ENCODE peak calls at places on chromosome 3, in ten cellular contexts. G is A172; Q is stimulated activated CD4-positive, alpha-beta T cell treated with anti-CD3 and anti-CD28 coated beads, Interleukin-1b, Interleukin-23, amount 100 ng/mL, for 24 hours; E is cardiac muscle cell; K is foreskin fibroblast; H is AG08395; N is CD4-positive, CD25-positive, alpha-beta regulatory T cell; V is HFFc6; S is brain microvascular endothelial cell; O is stomach. L is an unnamed sample.

GRCh38 chr3:182725372-182726251 is 67.7 kb upstream of the ATP11B start:
- DNase-seq in H (peak), S (no peak), E (peak), G (no peak), V (no peak), N (no peak), K (peak), Q (no peak), O (peak), L (peak)

GRCh38 chr3:153350420-153350819 is 188.4 kb downstream of the RAP2B start:
- DNase-seq in N (no peak), K (peak), G (peak), V (peak), S (peak), O (no peak), E (peak), Q (no peak), H (peak), L (no peak)

GRCh38 chr3:40913192-40913591 is 286.1 kb upstream of the CTNNB1 start:
- DNase-seq in N (no peak), S (no peak), E (no peak), G (no peak), H (no peak), Q (no peak), O (no peak), K (no peak), V (no peak), L (no peak)

GRCh38 chr3:148513066-148513671 is 184.5 kb upstream of the AGTR1 start:
- DNase-seq in N (no peak), O (no peak), S (no peak), V (peak), E (peak), H (no peak), K (peak), G (no peak), Q (no peak), L (no peak)

GRCh38 chr3:22980346-22980745 is 222.8 kb upstream of the UBE2E2 start:
- DNase-seq in E (peak), V (peak), G (peak), N (no peak), Q (no peak), H (no peak), K (peak), O (no peak), S (peak), L (no peak)

GRCh38 chr3:133986302-133986701 is 43.4 kb downstream of the SLCO2A1 start:
- DNase-seq in O (no peak), S (no peak), K (no peak), G (no peak), Q (no peak), E (no peak), N (no peak), H (no peak), V (no peak), L (no peak)

GRCh38 chr3:138862924-138863775 is 28.4 kb upstream of the PIK3CB start:
- DNase-seq in H (peak), S (peak), Q (no peak), E (peak), N (no peak), V (peak), K (peak), O (peak), G (peak), L (peak)

GRCh38 chr3:84601303-84601702 is 357.5 kb upstream of the CADM2 start:
- DNase-seq in Q (no peak), N (no peak), K (no peak), S (no peak), H (no peak), V (no peak), G (peak), E (no peak), O (no peak), L (peak)

GRCh38 chr3:41117398-41117870 is 81.9 kb upstream of the CTNNB1 start:
- DNase-seq in S (peak), G (peak), K (peak), H (peak), V (peak), O (peak), N (peak), E (peak), Q (peak), L (peak)

GRCh38 chr3:112811150-112811884 is 35.3 kb downstream of the CD200R1L start:
- DNase-seq in H (peak), E (peak), K (peak), O (no peak), G (peak), V (peak), S (peak), N (no peak), Q (no peak), L (no peak)

GRCh38 chr3:81502251-81502650 is 259.2 kb downstream of the GBE1 start:
- DNase-seq in S (no peak), E (peak), Q (no peak), O (no peak), G (no peak), H (no peak), K (no peak), N (no peak), V (no peak), L (no peak)

GRCh38 chr3:155037508-155038202 is 42.5 kb upstream of the MME start:
- DNase-seq in K (no peak), H (no peak), E (no peak), Q (no peak), G (no peak), S (no peak), O (no peak), V (no peak), N (no peak), L (no peak)

GRCh38 chr3:78970656-78971055 is 797.1 kb downstream of the ROBO1 start:
- DNase-seq in S (no peak), K (no peak), V (no peak), N (no peak), H (no peak), Q (no peak), O (no peak), E (no peak), G (no peak), L (no peak)

GRCh38 chr3:24332092-24332491 is 162.6 kb downstream of the THRB start:
- DNase-seq in N (no peak), H (no peak), G (no peak), Q (no peak), O (no peak), S (no peak), E (no peak), V (no peak), K (no peak), L (no peak)

GRCh38 chr3:10883478-10884234 is 67.6 kb downstream of the SLC6A11 start:
- DNase-seq in Q (peak), H (no peak), O (no peak), S (peak), N (no peak), K (no peak), V (no peak), E (peak), G (peak), L (peak)

GRCh38 chr3:99875573-99875924 is 57.9 kb downstream of the CMSS1 start:
- DNase-seq in S (peak), N (no peak), H (peak), G (peak), O (no peak), Q (no peak), E (peak), V (no peak), K (peak), L (no peak)

GRCh38 chr3:128068156-128068620 is 16.0 kb downstream of the SEC61A1 start:
- DNase-seq in V (peak), G (peak), Q (no peak), O (no peak), E (peak), K (peak), S (no peak), N (peak), H (peak), L (peak)

GRCh38 chr3:133040696-133041523 is 2.7 kb downstream of the TMEM108 start:
- DNase-seq in O (peak), V (peak), E (peak), N (no peak), K (peak), G (peak), H (peak), S (peak), Q (no peak), L (peak)

L was measured in iPS-NIHi11.